ENCODE peak calls at places on chromosomes 5 and 9, in six cellular contexts. K, Q, O, X, U and L are unnamed samples.

GRCh38 chr9:92644278-92644677 is 25.7 kb downstream of the IPPK start:
- DNase-seq in X (no peak), Q (no peak), U (no peak), O (no peak), K (no peak), L (no peak)

GRCh38 chr5:1724822-1725602 is 74.6 kb downstream of the MRPL36 start:
- DNase-seq in Q (no peak), K (no peak), X (no peak), O (no peak), U (no peak), L (no peak)

GRCh38 chr9:125240649-125240999 is 519 bp downstream of the HSPA5 start:
- DNase-seq in K (peak), U (no peak), O (no peak), Q (no peak), X (peak), L (no peak)

GRCh38 chr9:88535226-88535931 is 401 bp downstream of the NXNL2 start:
- DNase-seq in K (no peak), X (no peak), U (no peak), Q (no peak), O (no peak), L (no peak)

GRCh38 chr9:98482248-98482647 is 226.5 kb downstream of the GABBR2 start:
- DNase-seq in U (no peak), X (no peak), Q (no peak), K (no peak), O (no peak), L (no peak)

GRCh38 chr5:39267185-39267584 is 47.8 kb upstream of the FYB1 start:
- DNase-seq in U (no peak), X (no peak), Q (no peak), O (no peak), K (no peak), L (no peak)

GRCh38 chr5:54220230-54221040 is 89.9 kb downstream of the ARL15 start:
- DNase-seq in X (no peak), Q (no peak), O (no peak), U (no peak), K (no peak), L (no peak)

GRCh38 chr5:172106511-172107356 is 81.3 kb downstream of the STK10 start:
- DNase-seq in U (peak), X (no peak), O (peak), K (peak), Q (peak), L (peak)

GRCh38 chr9:124786881-124787573 is 10.1 kb downstream of the OLFML2A start:
- DNase-seq in O (no peak), K (no peak), X (no peak), Q (no peak), U (no peak), L (no peak)

GRCh38 chr5:154086123-154086522 is 47.4 kb downstream of the MFAP3 start:
- DNase-seq in U (no peak), O (no peak), Q (no peak), K (no peak), X (peak), L (no peak)